ENCODE peak calls at places on chromosome 19, in eight cellular contexts. One of them, this sample, is unnamed.

GRCh38 chr19:3605770-3606169 is 905 bp downstream of the TBXA2R start:
- DNase-seq in uterus: no peak
- DNase-seq in CD8-positive, alpha-beta memory T cell: no peak
- DNase-seq in astrocyte: no peak
- DNase-seq in endodermal cell: no peak
- DNase-seq in ascending aorta: no peak
- DNase-seq in adrenal gland: no peak
- DNase-seq in cardiac muscle cell: no peak
- DNase-seq in this sample: no peak

GRCh38 chr19:1104452-1105216 is 840 bp downstream of the GPX4 start:
- DNase-seq in uterus: peak; percentile 70
- DNase-seq in CD8-positive, alpha-beta memory T cell: peak; percentile 76
- DNase-seq in astrocyte: peak; percentile 46
- DNase-seq in endodermal cell: peak; percentile 92
- DNase-seq in ascending aorta: peak; percentile 84
- DNase-seq in adrenal gland: peak; percentile 84
- DNase-seq in cardiac muscle cell: peak; percentile 90
- DNase-seq in this sample: peak; percentile 78

GRCh38 chr19:13214036-13214730 is 64.0 kb downstream of the IER2 start:
- DNase-seq in uterus: no peak
- DNase-seq in CD8-positive, alpha-beta memory T cell: no peak
- DNase-seq in astrocyte: no peak
- DNase-seq in endodermal cell: peak; percentile 43
- DNase-seq in ascending aorta: no peak
- DNase-seq in adrenal gland: no peak
- DNase-seq in cardiac muscle cell: no peak
- DNase-seq in this sample: no peak

GRCh38 chr19:50273821-50274220 is 55.4 kb downstream of the KCNC3 start:
- DNase-seq in uterus: no peak
- DNase-seq in CD8-positive, alpha-beta memory T cell: no peak
- DNase-seq in astrocyte: no peak
- DNase-seq in endodermal cell: no peak
- DNase-seq in ascending aorta: no peak
- DNase-seq in adrenal gland: no peak
- DNase-seq in cardiac muscle cell: no peak
- DNase-seq in this sample: no peak

GRCh38 chr19:52646571-52647222 is 8.5 kb upstream of the ZNF83 start:
- DNase-seq in uterus: no peak
- DNase-seq in CD8-positive, alpha-beta memory T cell: no peak
- DNase-seq in astrocyte: peak; percentile 65
- DNase-seq in endodermal cell: no peak
- DNase-seq in ascending aorta: no peak
- DNase-seq in adrenal gland: no peak
- DNase-seq in cardiac muscle cell: no peak
- DNase-seq in this sample: no peak

GRCh38 chr19:16885166-16885565 is 3.6 kb upstream of the F2RL3 start:
- DNase-seq in uterus: no peak
- DNase-seq in CD8-positive, alpha-beta memory T cell: no peak
- DNase-seq in astrocyte: no peak
- DNase-seq in endodermal cell: no peak
- DNase-seq in ascending aorta: no peak
- DNase-seq in adrenal gland: no peak
- DNase-seq in cardiac muscle cell: no peak
- DNase-seq in this sample: no peak

GRCh38 chr19:53927745-53928144 is 18.7 kb downstream of the CACNG7 start:
- DNase-seq in uterus: no peak
- DNase-seq in CD8-positive, alpha-beta memory T cell: no peak
- DNase-seq in astrocyte: peak; percentile 51
- DNase-seq in endodermal cell: peak; percentile 93
- DNase-seq in ascending aorta: no peak
- DNase-seq in adrenal gland: no peak
- DNase-seq in cardiac muscle cell: peak; percentile 91
- DNase-seq in this sample: no peak

GRCh38 chr19:10762656-10763055 is 44.8 kb downstream of the DNM2 start:
- DNase-seq in uterus: no peak
- DNase-seq in CD8-positive, alpha-beta memory T cell: peak; percentile 23
- DNase-seq in astrocyte: no peak
- DNase-seq in endodermal cell: no peak
- DNase-seq in ascending aorta: no peak
- DNase-seq in adrenal gland: no peak
- DNase-seq in cardiac muscle cell: no peak
- DNase-seq in this sample: peak; percentile 66

GRCh38 chr19:35357867-35358573 is at the start of gene FFAR3:
- DNase-seq in uterus: no peak
- DNase-seq in CD8-positive, alpha-beta memory T cell: no peak
- DNase-seq in astrocyte: no peak
- DNase-seq in endodermal cell: peak; percentile 26
- DNase-seq in ascending aorta: peak; percentile 73
- DNase-seq in adrenal gland: peak; percentile 52
- DNase-seq in cardiac muscle cell: no peak
- DNase-seq in this sample: peak; percentile 29

GRCh38 chr19:13974073-13974472 is 21.8 kb downstream of the DCAF15 start:
- DNase-seq in uterus: no peak
- DNase-seq in CD8-positive, alpha-beta memory T cell: no peak
- DNase-seq in astrocyte: no peak
- DNase-seq in endodermal cell: peak; percentile 94
- DNase-seq in ascending aorta: no peak
- DNase-seq in adrenal gland: no peak
- DNase-seq in cardiac muscle cell: peak; percentile 78
- DNase-seq in this sample: no peak

GRCh38 chr19:51433092-51433491 is 15.7 kb upstream of the SIGLEC10 start:
- DNase-seq in uterus: no peak
- DNase-seq in CD8-positive, alpha-beta memory T cell: no peak
- DNase-seq in astrocyte: no peak
- DNase-seq in endodermal cell: no peak
- DNase-seq in ascending aorta: no peak
- DNase-seq in adrenal gland: no peak
- DNase-seq in cardiac muscle cell: no peak
- DNase-seq in this sample: no peak
- H3K27me3 ChIP-seq in uterus: no peaks in the 10 kb centered on the region
- H3K27me3 ChIP-seq in CD8-positive, alpha-beta memory T cell: peaks cover 3% of the 10 kb centered on the region
- H3K27me3 ChIP-seq in astrocyte: no peaks in the 10 kb centered on the region
- H3K27me3 ChIP-seq in endodermal cell: peaks cover 15% of the 10 kb centered on the region
- H3K27me3 ChIP-seq in ascending aorta: no peaks in the 10 kb centered on the region
- H3K27me3 ChIP-seq in adrenal gland: no peaks in the 10 kb centered on the region
- H3K27me3 ChIP-seq in cardiac muscle cell: no peaks in the 10 kb centered on the region
- H3K27me3 ChIP-seq in this sample: peaks cover 6% of the 10 kb centered on the region

GRCh38 chr19:15448778-15449619 is 757 bp downstream of the WIZ start:
- DNase-seq in uterus: no peak
- DNase-seq in CD8-positive, alpha-beta memory T cell: no peak
- DNase-seq in astrocyte: no peak
- DNase-seq in endodermal cell: peak; percentile 65
- DNase-seq in ascending aorta: no peak
- DNase-seq in adrenal gland: no peak
- DNase-seq in cardiac muscle cell: peak; percentile 39
- DNase-seq in this sample: no peak
- H3K27ac ChIP-seq in uterus: peak overlapping the region; percentile 66
- H3K27ac ChIP-seq in CD8-positive, alpha-beta memory T cell: no peak overlapping the region
- H3K27ac ChIP-seq in astrocyte: no peak overlapping the region
- H3K27ac ChIP-seq in endodermal cell: no peak overlapping the region
- H3K27ac ChIP-seq in ascending aorta: peak overlapping the region; percentile 86
- H3K27ac ChIP-seq in adrenal gland: peak overlapping the region; percentile 96
- H3K27ac ChIP-seq in cardiac muscle cell: no peak overlapping the region
- H3K27ac ChIP-seq in this sample: peak overlapping the region; percentile 90

GRCh38 chr19:57305056-57305455 is 15.2 kb upstream of the ZNF543 start:
- DNase-seq in uterus: no peak
- DNase-seq in CD8-positive, alpha-beta memory T cell: no peak
- DNase-seq in astrocyte: peak; percentile 69
- DNase-seq in endodermal cell: no peak
- DNase-seq in ascending aorta: no peak
- DNase-seq in adrenal gland: no peak
- DNase-seq in cardiac muscle cell: no peak
- DNase-seq in this sample: no peak
- H3K27me3 ChIP-seq in uterus: no peaks in the 10 kb centered on the region
- H3K27me3 ChIP-seq in CD8-positive, alpha-beta memory T cell: no peaks in the 10 kb centered on the region
- H3K27me3 ChIP-seq in astrocyte: no peaks in the 10 kb centered on the region
- H3K27me3 ChIP-seq in endodermal cell: no peaks in the 10 kb centered on the region
- H3K27me3 ChIP-seq in ascending aorta: no peaks in the 10 kb centered on the region
- H3K27me3 ChIP-seq in adrenal gland: no peaks in the 10 kb centered on the region
- H3K27me3 ChIP-seq in cardiac muscle cell: no peaks in the 10 kb centered on the region
- H3K27me3 ChIP-seq in this sample: no peaks in the 10 kb centered on the region

DNA sequence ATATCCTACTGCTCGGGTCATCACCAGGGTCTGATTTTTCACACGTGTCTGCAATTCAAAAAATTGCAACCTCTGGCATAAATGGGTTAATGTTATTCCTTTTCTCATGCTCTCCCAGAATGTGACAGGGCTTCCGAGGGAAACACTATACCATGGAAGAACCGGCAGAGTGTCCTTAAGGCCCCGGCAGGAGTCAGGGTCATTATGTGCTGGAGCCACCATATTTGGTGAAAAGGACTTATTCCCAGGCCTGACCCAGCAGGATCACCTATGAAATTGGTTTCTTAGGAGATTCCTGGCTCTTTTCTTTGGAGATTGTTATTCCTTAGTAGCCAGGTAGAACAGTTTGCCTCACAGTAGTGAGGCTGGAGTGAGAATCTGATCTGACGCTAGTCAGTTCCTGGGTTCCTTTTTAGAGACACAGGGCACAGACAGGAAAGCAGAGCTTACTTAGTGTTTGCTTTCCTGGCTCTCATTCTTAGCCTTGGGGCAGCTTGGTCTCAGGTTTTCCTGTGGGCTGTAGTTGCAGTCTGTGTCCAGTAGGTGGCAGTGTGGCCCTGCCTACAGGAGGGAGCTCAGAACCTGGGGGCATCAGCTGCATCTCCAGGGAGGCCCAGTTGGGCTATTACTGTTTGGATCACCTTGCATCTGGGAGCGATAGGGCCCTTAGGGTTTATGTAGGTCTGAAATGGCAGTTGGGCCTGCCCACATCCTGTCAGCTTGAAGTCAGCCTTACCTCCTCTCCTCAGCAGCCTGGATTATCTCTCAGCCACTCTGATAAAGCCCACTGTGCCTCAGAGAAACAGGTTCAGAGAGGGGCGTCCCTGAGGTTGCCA is 12.4 kb downstream of the SNRNP70 start:
- DNase-seq in uterus: peak; percentile 71
- DNase-seq in CD8-positive, alpha-beta memory T cell: peak; percentile 67
- DNase-seq in astrocyte: no peak
- DNase-seq in endodermal cell: peak; percentile 95
- DNase-seq in ascending aorta: peak; percentile 80
- DNase-seq in adrenal gland: peak; percentile 74
- DNase-seq in cardiac muscle cell: peak; percentile 76
- DNase-seq in this sample: peak; percentile 55
- H3K27ac ChIP-seq in uterus: no peak overlapping the region
- H3K27ac ChIP-seq in CD8-positive, alpha-beta memory T cell: no peak overlapping the region
- H3K27ac ChIP-seq in astrocyte: no peak overlapping the region
- H3K27ac ChIP-seq in endodermal cell: peak overlapping the region; percentile 19
- H3K27ac ChIP-seq in ascending aorta: no peak overlapping the region
- H3K27ac ChIP-seq in adrenal gland: peak overlapping the region; percentile 12
- H3K27ac ChIP-seq in cardiac muscle cell: no peak overlapping the region
- H3K27ac ChIP-seq in this sample: no peak overlapping the region

DNA sequence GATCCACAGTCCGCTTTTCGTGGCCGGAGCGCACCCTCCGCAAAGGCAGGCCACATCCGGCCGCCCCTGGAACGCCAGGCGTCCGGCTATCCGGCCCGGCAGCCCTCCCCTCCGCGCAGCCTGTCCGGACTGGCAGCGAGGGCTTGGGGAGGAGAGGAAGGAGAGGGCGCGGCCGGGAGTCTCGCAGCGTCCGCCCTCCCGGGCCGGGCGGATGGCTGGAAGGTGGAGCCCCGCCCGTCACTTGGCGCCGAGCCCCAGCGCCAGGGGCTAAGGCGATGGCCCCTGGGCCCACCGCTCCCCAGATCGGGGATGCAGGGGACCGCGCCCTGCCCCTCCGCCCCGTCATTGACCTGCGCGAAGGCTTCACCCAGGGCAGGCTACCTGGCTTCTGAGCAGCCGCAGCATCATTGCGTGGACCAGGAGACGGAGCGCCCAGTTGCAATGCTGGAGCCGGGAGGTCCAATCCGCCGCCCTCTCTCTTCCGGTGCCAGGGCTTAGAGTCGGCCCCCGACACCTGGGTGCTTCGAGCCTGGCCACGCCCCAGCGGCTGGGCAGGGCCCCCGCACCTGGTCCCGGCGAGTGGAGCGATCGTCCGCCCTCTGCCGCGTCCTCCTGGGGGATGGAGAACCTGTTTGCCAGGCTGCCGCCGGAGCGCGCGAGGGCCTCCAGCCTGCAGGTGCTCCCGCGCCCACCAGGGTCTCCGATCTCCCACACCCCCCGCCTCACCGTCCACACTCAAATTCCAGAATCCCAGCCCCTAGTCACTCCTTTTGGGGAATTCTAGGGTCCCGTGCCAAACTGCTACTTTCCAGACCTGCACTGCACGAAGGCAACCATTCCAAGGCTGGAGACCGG is at the start of gene FUT1:
- DNase-seq in uterus: no peak
- DNase-seq in CD8-positive, alpha-beta memory T cell: peak; percentile 20
- DNase-seq in astrocyte: no peak
- DNase-seq in endodermal cell: peak; percentile 98
- DNase-seq in ascending aorta: no peak
- DNase-seq in adrenal gland: peak; percentile 75
- DNase-seq in cardiac muscle cell: peak; percentile 60
- DNase-seq in this sample: peak; percentile 79
- H3K27me3 ChIP-seq in uterus: no peaks in the 10 kb centered on the region
- H3K27me3 ChIP-seq in CD8-positive, alpha-beta memory T cell: no peaks in the 10 kb centered on the region
- H3K27me3 ChIP-seq in astrocyte: peaks cover 21% of the 10 kb centered on the region
- H3K27me3 ChIP-seq in endodermal cell: peaks cover 14% of the 10 kb centered on the region
- H3K27me3 ChIP-seq in ascending aorta: no peaks in the 10 kb centered on the region
- H3K27me3 ChIP-seq in adrenal gland: no peaks in the 10 kb centered on the region
- H3K27me3 ChIP-seq in cardiac muscle cell: peaks cover 25% of the 10 kb centered on the region
- H3K27me3 ChIP-seq in this sample: peaks cover 19% of the 10 kb centered on the region

DNA sequence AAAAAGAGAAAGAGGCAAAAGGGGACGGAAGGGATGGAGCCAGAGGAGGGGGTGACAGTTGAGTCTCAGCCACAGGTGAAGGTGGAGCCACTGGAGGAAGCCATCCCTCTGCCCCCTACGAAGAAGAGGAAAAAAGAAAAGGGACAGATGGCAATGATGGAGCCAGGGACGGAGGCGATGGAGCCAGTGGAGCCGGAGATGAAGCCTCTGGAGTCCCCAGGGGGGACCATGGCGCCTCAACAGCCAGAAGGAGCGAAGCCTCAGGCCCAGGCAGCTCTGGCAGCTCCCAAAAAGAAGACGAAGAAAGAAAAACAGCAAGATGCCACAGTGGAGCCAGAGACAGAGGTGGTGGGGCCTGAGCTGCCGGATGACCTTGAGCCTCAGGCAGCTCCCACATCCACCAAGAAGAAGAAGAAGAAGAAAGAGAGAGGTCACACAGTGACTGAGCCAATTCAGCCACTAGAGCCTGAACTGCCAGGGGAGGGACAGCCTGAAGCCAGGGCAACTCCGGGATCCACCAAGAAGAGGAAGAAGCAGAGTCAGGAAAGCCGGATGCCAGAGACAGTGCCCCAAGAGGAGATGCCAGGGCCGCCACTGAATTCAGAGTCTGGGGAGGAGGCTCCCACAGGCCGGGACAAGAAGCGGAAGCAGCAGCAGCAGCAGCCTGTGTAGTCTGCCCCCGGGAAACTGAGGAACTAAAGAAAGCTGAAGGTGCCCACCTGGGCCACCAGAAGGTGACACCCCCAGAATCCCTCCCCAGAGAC is 2.6 kb downstream of the POLR1G start:
- DNase-seq in uterus: no peak
- DNase-seq in CD8-positive, alpha-beta memory T cell: no peak
- DNase-seq in astrocyte: no peak
- DNase-seq in endodermal cell: no peak
- DNase-seq in ascending aorta: no peak
- DNase-seq in adrenal gland: no peak
- DNase-seq in cardiac muscle cell: no peak
- DNase-seq in this sample: no peak
- H3K27ac ChIP-seq in uterus: no peak overlapping the region
- H3K27ac ChIP-seq in CD8-positive, alpha-beta memory T cell: no peak overlapping the region
- H3K27ac ChIP-seq in astrocyte: no peak overlapping the region
- H3K27ac ChIP-seq in endodermal cell: no peak overlapping the region
- H3K27ac ChIP-seq in ascending aorta: no peak overlapping the region
- H3K27ac ChIP-seq in adrenal gland: no peak overlapping the region
- H3K27ac ChIP-seq in cardiac muscle cell: no peak overlapping the region
- H3K27ac ChIP-seq in this sample: no peak overlapping the region